ENCODE peak calls at places on chromosomes 7 and 10, in six cellular contexts. One of them, this sample, is unnamed. For H3K36me3, the result is how much of the 10 kb centered on the place peaks cover.

GRCh38 chr10:97714401-97715258 is 1.1 kb downstream of the MARVELD1 start:
- DNase-seq in K562: peak
- DNase-seq in GM12878: no peak
- DNase-seq in H1: peak
- DNase-seq in HepG2: no peak
- DNase-seq in SK-N-SH: peak
- DNase-seq in this sample: peak

GRCh38 chr7:17991866-17992648 is 35.6 kb downstream of the PRPS1L1 start:
- DNase-seq in H1: peak
- DNase-seq in K562: no peak
- DNase-seq in HepG2: no peak
- DNase-seq in GM12878: no peak
- DNase-seq in SK-N-SH: no peak
- DNase-seq in this sample: no peak

GRCh38 chr10:114577133-114577532 is 80.9 kb downstream of the ABLIM1 start:
- DNase-seq in K562: no peak
- DNase-seq in GM12878: no peak
- DNase-seq in H1: no peak
- DNase-seq in SK-N-SH: no peak
- DNase-seq in HepG2: no peak
- DNase-seq in this sample: peak

GRCh38 chr7:21939136-21939857 is 6.4 kb downstream of the CDCA7L start:
- DNase-seq in H1: no peak
- DNase-seq in HepG2: no peak
- DNase-seq in K562: no peak
- DNase-seq in SK-N-SH: no peak
- DNase-seq in GM12878: peak
- DNase-seq in this sample: no peak

GRCh38 chr7:130118801-130119200 is 48.5 kb downstream of the KLHDC10 start:
- DNase-seq in SK-N-SH: no peak
- DNase-seq in H1: no peak
- DNase-seq in HepG2: no peak
- DNase-seq in GM12878: no peak
- DNase-seq in K562: no peak
- DNase-seq in this sample: no peak

GRCh38 chr10:103832806-103833205 is 22.6 kb downstream of the SH3PXD2A start:
- DNase-seq in SK-N-SH: no peak
- DNase-seq in K562: no peak
- DNase-seq in H1: no peak
- DNase-seq in HepG2: no peak
- DNase-seq in GM12878: no peak
- DNase-seq in this sample: no peak

GRCh38 chr7:50068026-50068425 is 25.0 kb downstream of the ZPBP start:
- DNase-seq in HepG2: peak
- DNase-seq in GM12878: no peak
- DNase-seq in SK-N-SH: no peak
- DNase-seq in K562: no peak
- DNase-seq in H1: no peak
- DNase-seq in this sample: no peak

GRCh38 chr10:131822694-131823245 is 78.0 kb upstream of the PPP2R2D start:
- DNase-seq in SK-N-SH: no peak
- DNase-seq in GM12878: no peak
- DNase-seq in K562: no peak
- DNase-seq in HepG2: no peak
- DNase-seq in H1: no peak
- DNase-seq in this sample: no peak

GRCh38 chr7:90621130-90621891 is 25.2 kb downstream of the CDK14 start:
- DNase-seq in SK-N-SH: no peak
- DNase-seq in HepG2: no peak
- DNase-seq in H1: no peak
- DNase-seq in K562: no peak
- DNase-seq in GM12878: no peak
- DNase-seq in this sample: no peak

GRCh38 chr7:135282621-135283295 is 49.1 kb downstream of the STRA8 start:
- DNase-seq in SK-N-SH: no peak
- DNase-seq in H1: no peak
- DNase-seq in K562: no peak
- DNase-seq in HepG2: no peak
- DNase-seq in GM12878: no peak
- DNase-seq in this sample: no peak

GRCh38 chr10:77887631-77888355 is 38.8 kb downstream of the DLG5 start:
- DNase-seq in HepG2: peak
- DNase-seq in GM12878: no peak
- DNase-seq in H1: no peak
- DNase-seq in K562: no peak
- DNase-seq in SK-N-SH: no peak
- DNase-seq in this sample: no peak

GRCh38 chr10:43211030-43211429 is 55.8 kb downstream of the RASGEF1A start:
- DNase-seq in GM12878: no peak
- DNase-seq in H1: no peak
- DNase-seq in SK-N-SH: no peak
- DNase-seq in HepG2: no peak
- DNase-seq in K562: peak
- DNase-seq in this sample: peak

GRCh38 chr10:63605568-63605967 is 84.4 kb downstream of the REEP3 start:
- DNase-seq in K562: no peak
- DNase-seq in SK-N-SH: no peak
- DNase-seq in GM12878: no peak
- DNase-seq in H1: no peak
- DNase-seq in HepG2: no peak
- DNase-seq in this sample: peak

GRCh38 chr7:157153260-157153659 is 14.5 kb downstream of the UBE3C start:
- DNase-seq in SK-N-SH: no peak
- DNase-seq in GM12878: no peak
- DNase-seq in HepG2: no peak
- DNase-seq in K562: no peak
- DNase-seq in H1: no peak
- DNase-seq in this sample: no peak

GRCh38 chr7:104923010-104923421 is 91.0 kb upstream of the KMT2E start:
- DNase-seq in GM12878: peak
- DNase-seq in K562: peak
- DNase-seq in H1: peak
- DNase-seq in HepG2: peak
- DNase-seq in SK-N-SH: peak
- DNase-seq in this sample: peak

GRCh38 chr7:105743351-105743812 is 133.0 kb downstream of the ATXN7L1 start:
- DNase-seq in HepG2: no peak
- DNase-seq in GM12878: no peak
- DNase-seq in H1: no peak
- DNase-seq in K562: no peak
- DNase-seq in SK-N-SH: no peak
- DNase-seq in this sample: peak

GRCh38 chr7:1024331-1024761 is 20.0 kb upstream of the GPR146 start:
- DNase-seq in H1: no peak
- DNase-seq in HepG2: no peak
- DNase-seq in SK-N-SH: no peak
- DNase-seq in GM12878: peak
- DNase-seq in K562: no peak
- DNase-seq in this sample: no peak

GRCh38 chr7:50302486-50303081 is 1.9 kb upstream of the IKZF1 start:
- DNase-seq in H1: no peak
- DNase-seq in HepG2: no peak
- DNase-seq in K562: no peak
- DNase-seq in SK-N-SH: no peak
- DNase-seq in GM12878: no peak
- DNase-seq in this sample: no peak

GRCh38 chr10:44233561-44234470 is 151.1 kb downstream of the CXCL12 start:
- DNase-seq in K562: no peak
- DNase-seq in SK-N-SH: no peak
- DNase-seq in H1: peak
- DNase-seq in GM12878: no peak
- DNase-seq in HepG2: no peak
- DNase-seq in this sample: no peak

GRCh38 chr7:114218283-114218682 is 196.3 kb upstream of the FOXP2 start:
- DNase-seq in HepG2: no peak
- DNase-seq in H1: no peak
- DNase-seq in K562: no peak
- DNase-seq in GM12878: no peak
- DNase-seq in SK-N-SH: no peak
- DNase-seq in this sample: no peak

GRCh38 chr10:1128649-1129048 is 72.5 kb downstream of the WDR37 start:
- DNase-seq in GM12878: no peak
- DNase-seq in H1: no peak
- DNase-seq in SK-N-SH: no peak
- DNase-seq in K562: no peak
- DNase-seq in HepG2: no peak
- DNase-seq in this sample: no peak

GRCh38 chr10:1130226-1130625 is 74.0 kb downstream of the WDR37 start:
- DNase-seq in K562: no peak
- DNase-seq in GM12878: no peak
- DNase-seq in HepG2: no peak
- DNase-seq in SK-N-SH: no peak
- DNase-seq in H1: peak
- DNase-seq in this sample: no peak

GRCh38 chr10:1133495-1134045 is 77.4 kb downstream of the WDR37 start:
- DNase-seq in GM12878: no peak
- DNase-seq in SK-N-SH: no peak
- DNase-seq in H1: peak
- DNase-seq in K562: no peak
- DNase-seq in HepG2: no peak
- DNase-seq in this sample: no peak

GRCh38 chr10:1132584-1132983 is 76.4 kb downstream of the WDR37 start:
- DNase-seq in GM12878: no peak
- DNase-seq in H1: peak
- DNase-seq in HepG2: no peak
- DNase-seq in SK-N-SH: no peak
- DNase-seq in K562: no peak
- DNase-seq in this sample: no peak

GRCh38 chr10:1130995-1131790 is 75.0 kb downstream of the WDR37 start:
- DNase-seq in K562: no peak
- DNase-seq in GM12878: no peak
- DNase-seq in H1: peak
- DNase-seq in SK-N-SH: no peak
- DNase-seq in HepG2: no peak
- DNase-seq in this sample: no peak
- TF ChIP-seq USF2 in K562: no peak
- TF ChIP-seq USF2 in GM12878: no peak
- TF ChIP-seq USF2 in H1: no peak
- TF ChIP-seq USF2 in SK-N-SH: no peak
- TF ChIP-seq USF2 in HepG2: no peak
- TF ChIP-seq USF2 in this sample: no peak

GRCh38 chr7:6142871-6143380 is 111.8 kb downstream of the ANKRD61 start:
- DNase-seq in H1: no peak
- DNase-seq in GM12878: no peak
- DNase-seq in K562: no peak
- DNase-seq in HepG2: no peak
- DNase-seq in SK-N-SH: no peak
- DNase-seq in this sample: no peak
- H3K36me3 ChIP-seq in H1: under half
- H3K36me3 ChIP-seq in GM12878: under half
- H3K36me3 ChIP-seq in K562: half or more
- H3K36me3 ChIP-seq in HepG2: half or more
- H3K36me3 ChIP-seq in SK-N-SH: half or more
- H3K36me3 ChIP-seq in this sample: under half

DNA sequence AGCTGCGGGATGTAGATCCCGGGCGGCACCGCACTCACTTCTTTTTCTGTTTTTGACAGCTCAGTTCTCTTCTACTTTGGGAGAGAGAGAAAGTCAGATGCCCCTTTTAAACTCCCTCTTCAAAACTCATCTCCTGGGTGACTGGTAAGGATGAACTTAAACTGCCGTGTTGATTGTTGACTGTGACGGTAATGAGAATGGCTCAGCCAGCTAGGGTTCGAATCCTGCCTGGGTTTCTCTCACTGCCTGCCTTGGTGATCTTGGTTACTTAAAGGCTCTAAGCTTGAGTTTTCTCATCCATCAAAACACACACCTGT is 684 bp downstream of the CCDC126 start:
- DNase-seq in SK-N-SH: no peak
- DNase-seq in HepG2: no peak
- DNase-seq in K562: no peak
- DNase-seq in H1: no peak
- DNase-seq in GM12878: no peak
- DNase-seq in this sample: no peak
- TF ChIP-seq USF2 in SK-N-SH: no peak
- TF ChIP-seq USF2 in HepG2: no peak
- TF ChIP-seq USF2 in K562: no peak
- TF ChIP-seq USF2 in H1: no peak
- TF ChIP-seq USF2 in GM12878: no peak
- TF ChIP-seq USF2 in this sample: no peak

GRCh38 chr10:86376403-86376802 is 9.8 kb upstream of the GRID1 start:
- DNase-seq in HepG2: no peak
- DNase-seq in GM12878: no peak
- DNase-seq in H1: no peak
- DNase-seq in SK-N-SH: no peak
- DNase-seq in K562: no peak
- DNase-seq in this sample: no peak

GRCh38 chr10:86376852-86377796 is 10.5 kb upstream of the GRID1 start:
- DNase-seq in HepG2: peak
- DNase-seq in SK-N-SH: peak
- DNase-seq in GM12878: no peak
- DNase-seq in H1: peak
- DNase-seq in K562: peak
- DNase-seq in this sample: peak

GRCh38 chr10:86373828-86374227 is 7.2 kb upstream of the GRID1 start:
- DNase-seq in GM12878: no peak
- DNase-seq in K562: no peak
- DNase-seq in SK-N-SH: no peak
- DNase-seq in HepG2: no peak
- DNase-seq in H1: peak
- DNase-seq in this sample: no peak

GRCh38 chr10:86374664-86375063 is 8.1 kb upstream of the GRID1 start:
- DNase-seq in HepG2: no peak
- DNase-seq in H1: peak
- DNase-seq in GM12878: no peak
- DNase-seq in SK-N-SH: peak
- DNase-seq in K562: no peak
- DNase-seq in this sample: no peak

DNA sequence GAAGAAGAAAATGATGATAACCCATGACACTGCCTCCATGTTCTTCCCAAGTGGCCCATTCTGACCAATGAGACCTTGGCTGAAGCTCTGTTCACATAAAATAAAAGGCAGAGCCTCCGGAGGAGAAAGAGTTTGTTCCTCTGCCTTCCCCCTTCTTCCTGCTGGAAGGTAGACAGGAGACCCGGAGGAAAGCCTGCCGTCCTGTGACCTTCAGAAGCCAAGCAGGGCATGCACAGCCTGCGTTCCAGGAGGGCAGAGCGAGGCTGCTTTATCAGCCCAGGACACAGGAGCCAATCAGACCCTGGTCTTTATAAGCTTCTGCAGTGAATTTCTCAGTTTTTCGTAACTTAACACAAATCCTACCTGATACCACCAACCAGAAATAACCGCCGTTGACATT is 8.6 kb upstream of the GRID1 start:
- DNase-seq in K562: no peak
- DNase-seq in H1: peak
- DNase-seq in GM12878: no peak
- DNase-seq in SK-N-SH: no peak
- DNase-seq in HepG2: no peak
- DNase-seq in this sample: no peak
- H3K36me3 ChIP-seq in K562: under half
- H3K36me3 ChIP-seq in H1: under half
- H3K36me3 ChIP-seq in GM12878: under half
- H3K36me3 ChIP-seq in SK-N-SH: under half
- H3K36me3 ChIP-seq in HepG2: under half
- H3K36me3 ChIP-seq in this sample: under half

This sample was measured in IMR-90.